ENCODE peak calls at places on chromosomes 5 and 9, in eight cellular contexts. O is body of pancreas; P is EH; Y is occipital lobe; B is coronary artery; J is activated naive CD4-positive, alpha-beta T cell treated with anti-CD3 and anti-CD28 coated beads for 36 hours; V is stimulated activated naive CD8-positive, alpha-beta T cell treated with anti-CD3 and anti-CD28 coated beads, Interleukin-15, Interleukin-2, amounts not matched to agents 100 U/mL and 50 U/mL, for 24 hours; E is lung. T is an unnamed sample.

GRCh38 chr5:16600397-16600796 is 16.4 kb downstream of the RETREG1 start:
- DNase-seq in Y (peak), E (peak), P (no peak), O (no peak), B (no peak), J (no peak), V (no peak), T (no peak)

GRCh38 chr5:148163345-148163744 is 5.0 kb upstream of the SPINK14 start:
- DNase-seq in V (no peak), B (no peak), E (no peak), J (no peak), P (no peak), O (no peak), Y (no peak), T (no peak)

GRCh38 chr5:117405197-117405596 is 830.6 kb upstream of the SEMA6A start:
- DNase-seq in J (no peak), P (no peak), O (no peak), B (no peak), Y (no peak), E (no peak), V (no peak), T (no peak)

GRCh38 chr5:89996892-89997291 is 412.7 kb downstream of the CETN3 start:
- DNase-seq in J (no peak), P (no peak), Y (no peak), V (no peak), B (no peak), E (no peak), O (no peak), T (no peak)

GRCh38 chr5:42912184-42912766 is 100.6 kb upstream of the SELENOP start:
- DNase-seq in E (no peak), O (no peak), V (peak), J (peak), B (no peak), P (peak), Y (no peak), T (peak)

GRCh38 chr9:69122086-69122390 is 52.0 kb upstream of the TJP2 start:
- DNase-seq in O (peak), V (peak), P (peak), Y (peak), E (peak), B (peak), J (peak), T (no peak)

GRCh38 chr5:40078907-40079575 is 600.7 kb upstream of the PTGER4 start:
- DNase-seq in E (no peak), O (no peak), B (no peak), V (no peak), Y (no peak), J (no peak), P (no peak), T (no peak)

GRCh38 chr9:98142182-98142924 is 23.3 kb upstream of the TRIM14 start:
- DNase-seq in O (peak), J (no peak), B (no peak), P (no peak), Y (no peak), E (peak), V (no peak), T (no peak)

GRCh38 chr5:149240354-149240998 is 31.2 kb upstream of the AFAP1L1 start:
- DNase-seq in J (peak), E (peak), V (peak), O (no peak), Y (no peak), B (no peak), P (no peak), T (peak)

GRCh38 chr5:169753795-169754194 is 116.7 kb downstream of the DOCK2 start:
- DNase-seq in J (no peak), P (peak), Y (no peak), B (no peak), O (no peak), V (no peak), E (no peak), T (no peak)